ENCODE peak calls at places on chromosomes 7 and 10, in four cellular contexts. One of them, this sample, is unnamed.

GRCh38 chr10:63431962-63432797 is 33.6 kb downstream of the JMJD1C start:
- DNase-seq in K562: no peak
- DNase-seq in GM12878: peak
- DNase-seq in H1: no peak
- DNase-seq in this sample: no peak

GRCh38 chr7:27709137-27710075 is 30.6 kb upstream of the TAX1BP1 start:
- DNase-seq in H1: no peak
- DNase-seq in GM12878: no peak
- DNase-seq in K562: no peak
- DNase-seq in this sample: no peak

GRCh38 chr7:130356121-130356759 is 11.6 kb downstream of the CPA5 start:
- DNase-seq in GM12878: no peak
- DNase-seq in H1: peak
- DNase-seq in K562: no peak
- DNase-seq in this sample: peak

GRCh38 chr7:88337556-88337955 is 30.9 kb upstream of the STEAP4 start:
- DNase-seq in H1: no peak
- DNase-seq in K562: no peak
- DNase-seq in GM12878: no peak
- DNase-seq in this sample: no peak

GRCh38 chr10:75424553-75424952 is 6.9 kb upstream of the LRMDA start:
- DNase-seq in GM12878: no peak
- DNase-seq in K562: no peak
- DNase-seq in H1: no peak
- DNase-seq in this sample: no peak

GRCh38 chr7:37488163-37488759 is 39.6 kb upstream of the ELMO1 start:
- DNase-seq in GM12878: no peak
- DNase-seq in K562: no peak
- DNase-seq in H1: no peak
- DNase-seq in this sample: no peak

GRCh38 chr10:133439517-133440461 is 14.0 kb upstream of the SCART1 start:
- DNase-seq in K562: no peak
- DNase-seq in H1: no peak
- DNase-seq in GM12878: no peak
- DNase-seq in this sample: no peak

GRCh38 chr7:98626393-98627061 is 9.4 kb downstream of the NPTX2 start:
- DNase-seq in GM12878: no peak
- DNase-seq in K562: no peak
- DNase-seq in H1: no peak
- DNase-seq in this sample: no peak

GRCh38 chr7:101012931-101013330 is 7.0 kb upstream of the MUC17 start:
- DNase-seq in K562: no peak
- DNase-seq in H1: no peak
- DNase-seq in GM12878: no peak
- DNase-seq in this sample: no peak

GRCh38 chr7:9945882-9946281 is 1027.8 kb upstream of the PHF14 start:
- DNase-seq in GM12878: no peak
- DNase-seq in K562: no peak
- DNase-seq in H1: no peak
- DNase-seq in this sample: no peak

GRCh38 chr7:156836443-156836842 is 56.5 kb downstream of the LMBR1 start:
- DNase-seq in K562: no peak
- DNase-seq in H1: no peak
- DNase-seq in GM12878: no peak
- DNase-seq in this sample: no peak

GRCh38 chr10:124306922-124307371 is 111.8 kb downstream of the OAT start:
- DNase-seq in GM12878: no peak
- DNase-seq in H1: no peak
- DNase-seq in K562: no peak
- DNase-seq in this sample: no peak

GRCh38 chr10:110433740-110434139 is 64.0 kb upstream of the DUSP5 start:
- DNase-seq in GM12878: no peak
- DNase-seq in H1: no peak
- DNase-seq in K562: no peak
- DNase-seq in this sample: no peak

GRCh38 chr10:7181416-7181815 is 229.4 kb downstream of the SFMBT2 start:
- DNase-seq in H1: no peak
- DNase-seq in GM12878: no peak
- DNase-seq in K562: no peak
- DNase-seq in this sample: no peak

DNA sequence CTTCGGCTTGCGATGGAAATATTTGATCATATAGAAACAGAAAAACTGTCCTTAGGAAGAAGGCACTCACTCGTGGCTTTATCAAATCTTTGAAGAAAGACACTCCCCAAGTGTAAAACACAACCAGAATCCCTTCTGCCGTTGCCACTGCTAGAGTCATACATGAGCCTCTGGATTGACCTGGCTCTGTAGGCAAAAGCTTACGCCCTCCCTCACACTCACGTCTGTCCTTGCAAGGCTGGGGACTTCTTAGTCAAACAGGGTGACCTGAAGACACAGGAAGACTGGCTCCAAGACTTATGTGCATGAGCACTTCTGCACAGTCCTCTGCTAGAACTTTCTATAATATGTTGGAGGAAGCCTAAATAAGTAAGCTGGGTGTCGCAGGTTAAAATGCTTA is 135.4 kb upstream of the MDFIC start:
- DNase-seq in K562: no peak
- DNase-seq in H1: no peak
- DNase-seq in GM12878: no peak
- DNase-seq in this sample: no peak
- TF ChIP-seq EGR1 in K562: no peak
- TF ChIP-seq EGR1 in H1: no peak
- TF ChIP-seq EGR1 in GM12878: no peak
- TF ChIP-seq EGR1 in this sample: no peak

GRCh38 chr10:3757638-3758490 is 27.1 kb downstream of the KLF6 start:
- DNase-seq in GM12878: peak
- DNase-seq in H1: no peak
- DNase-seq in K562: no peak
- DNase-seq in this sample: no peak

GRCh38 chr10:3760083-3760482 is 24.9 kb downstream of the KLF6 start:
- DNase-seq in K562: no peak
- DNase-seq in H1: no peak
- DNase-seq in GM12878: no peak
- DNase-seq in this sample: no peak

GRCh38 chr10:3757250-3757637 is 27.8 kb downstream of the KLF6 start:
- DNase-seq in K562: no peak
- DNase-seq in H1: no peak
- DNase-seq in GM12878: no peak
- DNase-seq in this sample: no peak

GRCh38 chr10:3759397-3759796 is 25.6 kb downstream of the KLF6 start:
- DNase-seq in H1: no peak
- DNase-seq in K562: no peak
- DNase-seq in GM12878: no peak
- DNase-seq in this sample: no peak

DNA sequence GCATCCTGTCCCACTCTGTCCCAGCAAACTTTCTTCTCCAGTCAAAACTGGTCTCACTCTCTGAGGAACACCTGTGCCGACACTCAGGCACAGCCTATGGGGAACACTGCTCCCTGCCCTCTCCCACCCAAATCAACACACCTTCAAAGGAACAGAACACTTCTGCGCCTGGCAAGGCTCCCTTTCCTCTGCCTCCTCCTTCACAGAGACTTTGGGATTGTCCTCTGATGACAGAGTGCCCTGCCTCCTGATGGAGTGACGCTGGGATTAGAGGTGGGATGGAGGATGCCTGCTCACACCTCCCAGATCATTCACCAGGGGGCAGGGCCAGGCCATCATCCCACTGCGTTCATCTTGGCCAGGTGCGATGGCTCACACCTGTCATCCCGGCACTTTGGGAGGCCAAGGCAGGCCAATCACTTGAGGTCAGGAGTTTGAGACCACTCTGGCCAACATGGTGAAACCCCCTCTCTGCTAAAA is 26.5 kb downstream of the KLF6 start:
- DNase-seq in GM12878: no peak
- DNase-seq in K562: no peak
- DNase-seq in H1: no peak
- DNase-seq in this sample: no peak
- TF ChIP-seq EGR1 in GM12878: no peak
- TF ChIP-seq EGR1 in K562: no peak
- TF ChIP-seq EGR1 in H1: no peak
- TF ChIP-seq EGR1 in this sample: no peak

DNA sequence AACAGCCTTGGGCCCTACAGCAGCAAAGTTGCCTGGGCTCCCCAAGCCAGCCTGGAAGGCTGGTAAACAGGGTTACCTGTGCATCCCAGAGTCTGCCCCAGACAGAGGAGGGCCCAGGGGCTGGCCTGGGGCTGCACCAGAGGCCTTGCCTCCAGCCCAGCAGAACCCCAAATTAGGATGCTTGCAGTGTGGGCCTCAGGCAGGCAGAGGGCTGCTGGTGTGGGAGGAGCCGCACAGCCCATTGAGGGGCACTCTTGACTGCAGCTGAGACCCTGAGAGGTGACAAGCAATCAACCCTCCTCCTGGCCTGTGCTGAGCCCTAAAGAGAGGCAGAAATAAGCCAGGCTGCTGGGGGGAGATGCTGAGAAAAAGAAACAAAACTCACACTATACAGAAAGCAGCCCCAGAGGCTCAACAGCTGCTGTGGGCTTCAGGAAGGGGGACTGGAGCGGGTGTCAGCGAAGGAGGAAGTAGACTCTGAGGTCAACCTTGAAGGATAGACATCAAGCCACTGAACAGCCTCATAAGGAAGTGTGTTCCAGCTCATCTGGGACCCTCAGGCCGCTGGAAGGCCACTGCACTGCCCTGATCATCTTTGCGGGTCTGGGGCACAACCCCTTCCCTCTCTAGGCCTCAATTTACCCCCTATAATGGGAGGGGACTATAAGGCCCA is 6.6 kb downstream of the AIFM2 start:
- DNase-seq in K562: no peak
- DNase-seq in GM12878: no peak
- DNase-seq in H1: no peak
- DNase-seq in this sample: no peak
- TF ChIP-seq EGR1 in K562: no peak
- TF ChIP-seq EGR1 in GM12878: no peak
- TF ChIP-seq EGR1 in H1: no peak
- TF ChIP-seq EGR1 in this sample: no peak

DNA sequence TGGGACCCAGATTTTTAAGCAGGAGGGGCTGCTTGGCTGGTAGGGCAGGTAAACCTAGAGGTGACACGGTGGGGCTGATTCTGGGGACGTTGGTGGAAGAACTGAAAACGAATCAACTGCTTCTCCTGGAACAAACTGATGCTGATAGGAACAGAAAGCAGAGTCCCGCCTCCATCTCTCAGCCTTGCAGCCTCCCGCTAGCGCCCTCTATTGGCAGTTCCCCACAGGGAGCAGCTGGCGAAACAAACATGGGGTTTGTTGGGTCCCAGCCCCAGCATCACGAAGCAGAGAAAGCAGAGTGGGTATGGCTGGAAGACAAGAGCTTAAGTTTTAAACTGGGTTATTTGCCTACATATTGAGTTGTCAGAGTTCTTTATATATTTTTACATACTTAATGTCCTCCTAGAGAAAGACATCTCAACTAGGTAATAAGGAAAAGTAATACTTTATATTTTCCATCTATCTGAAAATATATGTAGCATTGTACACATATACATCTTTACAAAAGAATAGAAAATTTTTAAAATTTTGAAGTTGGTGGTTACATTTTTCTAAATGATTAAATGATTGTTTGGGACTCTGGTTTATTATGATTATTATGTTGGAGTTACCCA is 42.3 kb upstream of the FOXI2 start:
- DNase-seq in K562: peak
- DNase-seq in GM12878: no peak
- DNase-seq in H1: peak
- DNase-seq in this sample: peak
- TF ChIP-seq EGR1 in K562: no peak
- TF ChIP-seq EGR1 in GM12878: no peak
- TF ChIP-seq EGR1 in H1: no peak
- TF ChIP-seq EGR1 in this sample: no peak

DNA sequence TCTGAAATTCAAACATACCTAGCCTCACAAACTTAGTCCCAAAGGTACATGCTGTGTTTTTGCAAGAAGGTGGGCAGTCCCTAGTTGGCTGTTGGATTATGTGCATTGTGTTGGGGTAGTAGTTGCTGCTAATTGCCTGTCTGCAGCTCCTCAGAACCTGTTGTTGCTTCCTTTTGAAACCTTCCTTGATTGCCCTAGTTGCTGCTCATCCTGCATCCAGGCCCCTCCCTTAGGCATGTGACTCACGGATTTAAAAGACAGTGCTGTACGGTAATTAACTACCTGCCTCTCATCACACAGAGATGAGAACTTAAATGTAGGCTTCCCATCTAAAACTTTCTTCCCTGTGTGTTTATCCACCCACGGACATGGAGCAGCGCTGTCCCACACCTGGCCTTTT is 67.7 kb downstream of the BMPR1A start:
- DNase-seq in H1: no peak
- DNase-seq in GM12878: no peak
- DNase-seq in K562: no peak
- DNase-seq in this sample: no peak
- TF ChIP-seq EGR1 in H1: no peak
- TF ChIP-seq EGR1 in GM12878: no peak
- TF ChIP-seq EGR1 in K562: no peak
- TF ChIP-seq EGR1 in this sample: no peak

GRCh38 chr10:87763086-87763861 is 54.8 kb downstream of the ATAD1 start:
- DNase-seq in K562: no peak
- DNase-seq in H1: no peak
- DNase-seq in GM12878: no peak
- DNase-seq in this sample: no peak

GRCh38 chr10:87761892-87762291 is 56.1 kb downstream of the ATAD1 start:
- DNase-seq in K562: no peak
- DNase-seq in GM12878: no peak
- DNase-seq in H1: no peak
- DNase-seq in this sample: peak

GRCh38 chr10:87757685-87758084 is 60.3 kb downstream of the ATAD1 start:
- DNase-seq in H1: no peak
- DNase-seq in K562: no peak
- DNase-seq in GM12878: no peak
- DNase-seq in this sample: no peak

GRCh38 chr10:87761153-87761552 is 56.9 kb downstream of the ATAD1 start:
- DNase-seq in K562: no peak
- DNase-seq in H1: no peak
- DNase-seq in GM12878: no peak
- DNase-seq in this sample: no peak

DNA sequence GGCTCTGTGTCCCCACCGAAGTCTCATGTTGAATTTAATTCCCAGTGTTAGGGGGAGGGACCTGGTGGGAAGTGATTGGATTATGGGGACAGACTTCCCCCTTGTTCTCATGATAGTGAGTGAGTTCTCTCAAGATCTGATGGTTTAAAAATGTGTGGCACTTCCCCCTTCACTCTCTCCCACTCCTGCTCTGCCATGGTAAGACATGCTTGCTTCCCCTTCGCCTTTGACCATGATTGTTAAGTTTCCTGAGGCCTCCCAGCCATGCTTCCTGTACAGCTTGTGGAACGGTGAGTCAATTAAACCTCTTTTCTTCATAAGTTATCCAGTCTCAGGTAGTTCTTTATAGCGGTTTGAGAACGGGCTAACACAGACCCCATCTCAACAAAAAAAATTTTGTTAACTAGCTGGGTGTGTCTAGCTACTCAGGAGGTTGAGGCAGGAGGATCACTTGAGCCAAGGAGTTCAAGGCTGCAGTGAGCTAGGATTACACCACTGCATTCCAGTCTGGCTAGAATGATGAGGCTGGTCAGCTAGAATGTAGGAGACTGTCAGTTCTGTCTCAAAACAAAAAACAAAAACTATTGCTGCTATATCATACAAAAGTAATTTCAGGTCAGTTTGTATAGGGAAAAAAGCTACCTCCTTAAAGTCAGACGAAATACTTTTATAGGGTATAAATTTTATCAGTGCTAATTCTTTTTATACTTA is 57.7 kb downstream of the ATAD1 start:
- DNase-seq in GM12878: no peak
- DNase-seq in K562: no peak
- DNase-seq in H1: no peak
- DNase-seq in this sample: no peak
- TF ChIP-seq EGR1 in GM12878: no peak
- TF ChIP-seq EGR1 in K562: no peak
- TF ChIP-seq EGR1 in H1: no peak
- TF ChIP-seq EGR1 in this sample: no peak

This sample was measured in HCT116.